ENCODE peak calls at places on chromosome 18, in four cellular contexts. V is astrocyte of the hippocampus, W is endothelial cell, P is aorta. A is an unnamed sample.

GRCh38 chr18:32661486-32662299 is 111.1 kb downstream of the KLHL14 start:
- DNase-seq in V (peak; percentile 91), W (no peak), P (no peak), A (peak; percentile 48)

GRCh38 chr18:45793295-45793965 is 32.0 kb upstream of the SIGLEC15 start:
- DNase-seq in V (peak; percentile 56), W (no peak), P (no peak), A (peak; percentile 81)

GRCh38 chr18:76847926-76848325 is 25.6 kb downstream of the ZNF236 start:
- DNase-seq in V (no peak), W (peak; percentile 30), P (no peak), A (no peak)

GRCh38 chr18:58565021-58565420 is 63.9 kb downstream of the ALPK2 start:
- DNase-seq in V (no peak), W (no peak), P (no peak), A (no peak)

GRCh38 chr18:42781298-42781815 is 334.1 kb downstream of the RIT2 start:
- DNase-seq in V (no peak), W (no peak), P (no peak), A (no peak)

GRCh38 chr18:50649821-50650220 is 89.9 kb downstream of the MAPK4 start:
- DNase-seq in V (peak; percentile 87), W (no peak), P (peak; percentile 82), A (peak; percentile 18)

GRCh38 chr18:59952283-59953007 is 52.6 kb downstream of the PMAIP1 start:
- DNase-seq in V (no peak), W (no peak), P (no peak), A (no peak)

GRCh38 chr18:6929370-6930102 is 188.1 kb downstream of the LAMA1 start:
- DNase-seq in V (no peak), W (no peak), P (no peak), A (no peak)

GRCh38 chr18:65751145-65752085 is 603 bp downstream of the CDH7 start:
- DNase-seq in V (peak; percentile 4), W (peak; percentile 26), P (peak; percentile 37), A (no peak)

GRCh38 chr18:11259421-11259820 is 110.1 kb upstream of the PIEZO2 start:
- DNase-seq in V (no peak), W (peak; percentile 21), P (peak; percentile 67), A (no peak)

GRCh38 chr18:28576941-28577340 is 400.0 kb upstream of the CDH2 start:
- DNase-seq in V (no peak), W (no peak), P (no peak), A (no peak)

GRCh38 chr18:70074091-70074490 is 126.4 kb upstream of the CD226 start:
- DNase-seq in V (peak; percentile 4), W (no peak), P (no peak), A (no peak)

GRCh38 chr18:23330423-23330822 is 122.7 kb upstream of the RIOK3 start:
- DNase-seq in V (no peak), W (no peak), P (no peak), A (no peak)

GRCh38 chr18:5628512-5629255 is 84.9 kb upstream of the EPB41L3 start:
- DNase-seq in V (peak; percentile 64), W (peak; percentile 38), P (peak; percentile 66), A (peak; percentile 48)

GRCh38 chr18:70337139-70337972 is 48.5 kb downstream of the SOCS6 start:
- DNase-seq in V (peak; percentile 88), W (no peak), P (peak; percentile 51), A (peak; percentile 88)

GRCh38 chr18:32576296-32576916 is 105.7 kb upstream of the GAREM1 start:
- DNase-seq in V (peak; percentile 66), W (peak; percentile 64), P (no peak), A (peak; percentile 33)

GRCh38 chr18:59744271-59744721 is 47.1 kb upstream of the CCBE1 start:
- DNase-seq in V (peak; percentile 60), W (no peak), P (no peak), A (peak; percentile 89)

GRCh38 chr18:59792353-59792752 is 95.1 kb upstream of the CCBE1 start:
- DNase-seq in V (no peak), W (no peak), P (no peak), A (no peak)

GRCh38 chr18:45910405-45911023 is 56.6 kb downstream of the EPG5 start:
- DNase-seq in V (peak; percentile 75), W (peak; percentile 70), P (peak; percentile 61), A (peak; percentile 66)

GRCh38 chr18:44895176-44895798 is 214.6 kb downstream of the SETBP1 start:
- DNase-seq in V (peak; percentile 23), W (no peak), P (peak; percentile 58), A (peak; percentile 52)

GRCh38 chr18:43757273-43757672 is 480.0 kb upstream of the SYT4 start:
- DNase-seq in V (no peak), W (no peak), P (no peak), A (no peak)

GRCh38 chr18:59123588-59124369 is 15.9 kb upstream of the SEC11C start:
- DNase-seq in V (peak; percentile 81), W (no peak), P (no peak), A (peak; percentile 88)

GRCh38 chr18:7202119-7202680 is 28.7 kb upstream of the LRRC30 start:
- DNase-seq in V (no peak), W (no peak), P (no peak), A (no peak)

GRCh38 chr18:65523461-65523860 is 227.4 kb upstream of the CDH7 start:
- DNase-seq in V (no peak), W (no peak), P (no peak), A (no peak)

GRCh38 chr18:7201096-7201495 is 29.8 kb upstream of the LRRC30 start:
- DNase-seq in V (no peak), W (no peak), P (no peak), A (no peak)

GRCh38 chr18:28834889-28835288 is 658.0 kb upstream of the CDH2 start:
- DNase-seq in V (peak; percentile 60), W (no peak), P (peak; percentile 47), A (peak; percentile 76)

GRCh38 chr18:34084635-34085034 is 140.1 kb downstream of the NOL4 start:
- DNase-seq in V (no peak), W (no peak), P (no peak), A (no peak)

GRCh38 chr18:37218022-37218590 is 347.5 kb downstream of the CELF4 start:
- DNase-seq in V (no peak), W (no peak), P (no peak), A (no peak)

GRCh38 chr18:37551249-37551648 is 14.3 kb downstream of the CELF4 start:
- DNase-seq in V (no peak), W (no peak), P (no peak), A (no peak)

GRCh38 chr18:13378150-13378549 is 159.6 kb downstream of the LDLRAD4 start:
- DNase-seq in V (no peak), W (no peak), P (no peak), A (no peak)

GRCh38 chr18:44342946-44343345 is 337.7 kb upstream of the SETBP1 start:
- DNase-seq in V (no peak), W (no peak), P (no peak), A (no peak)

GRCh38 chr18:79805211-79805862 is 7.6 kb downstream of the KCNG2 start:
- DNase-seq in V (no peak), W (no peak), P (no peak), A (no peak)

GRCh38 chr18:46793565-46793964 is 36.7 kb upstream of the ST8SIA5 start:
- DNase-seq in V (no peak), W (no peak), P (no peak), A (no peak)

GRCh38 chr18:51028201-51028805 is 1.7 kb upstream of the SMAD4 start:
- DNase-seq in V (peak; percentile 74), W (no peak), P (no peak), A (peak; percentile 72)

GRCh38 chr18:80245781-80246655 is 1.3 kb downstream of the PARD6G start:
- DNase-seq in V (peak; percentile 55), W (peak; percentile 49), P (no peak), A (no peak)